ENCODE peak calls at places on chromosomes 13 and 19, in six cellular contexts. M is iris pigment epithelial cell; C is activated T-cell treated with anti-CD3 and anti-CD28 coated beads, Interleukin-2, amount 50 U/mL, for 48 hours; Y is left lobe of liver; S is Right ventricle myocardium superior; J is stimulated activated CD4-positive, alpha-beta T cell treated with anti-CD3 and anti-CD28 coated beads, Interleukin-4, amount 100 ng/mL, for 24 hours. G is an unnamed sample.

GRCh38 chr13:73090116-73090811 is 31.5 kb downstream of the KLF5 start:
- DNase-seq in C (no peak), J (no peak), S (no peak), M (peak), Y (no peak), G (no peak)

GRCh38 chr19:2461751-2462634 is 5.2 kb upstream of the LMNB2 start:
- DNase-seq in C (peak), J (peak), M (no peak), Y (peak), S (peak), G (no peak)

GRCh38 chr19:51750381-51751124 is 1.1 kb downstream of the FPR1 start:
- DNase-seq in Y (no peak), S (no peak), C (no peak), M (peak), J (no peak), G (no peak)

GRCh38 chr13:114155923-114156883 is 22.9 kb upstream of the CFAP97D2 start:
- DNase-seq in M (no peak), C (no peak), S (no peak), J (no peak), Y (no peak), G (no peak)

GRCh38 chr13:31409678-31410356 is 210.0 kb downstream of the B3GLCT start:
- DNase-seq in M (peak), S (no peak), C (no peak), Y (no peak), J (no peak), G (no peak)

GRCh38 chr13:31987071-31987470 is 44.5 kb upstream of the FRY start:
- DNase-seq in J (no peak), C (no peak), M (no peak), Y (no peak), S (no peak), G (no peak)

GRCh38 chr13:50344717-50345116 is 329.5 kb downstream of the KCNRG start:
- DNase-seq in M (no peak), S (no peak), Y (no peak), C (no peak), J (no peak), G (no peak)

GRCh38 chr19:39098365-39099269 is 14.4 kb downstream of the ACP7 start:
- DNase-seq in S (no peak), Y (no peak), J (no peak), M (no peak), C (no peak), G (no peak)

GRCh38 chr13:50589651-50590054 is 253.8 kb downstream of the DLEU7 start:
- DNase-seq in C (no peak), Y (no peak), J (no peak), M (peak), S (no peak), G (no peak)

GRCh38 chr19:12953456-12954149 is 3.4 kb downstream of the GADD45GIP1 start:
- DNase-seq in Y (no peak), S (no peak), J (no peak), C (no peak), M (no peak), G (no peak)

GRCh38 chr19:1907563-1908363 is 2.6 kb downstream of the ADAT3 start:
- DNase-seq in J (no peak), S (no peak), Y (peak), M (no peak), C (no peak), G (no peak)

GRCh38 chr13:52615817-52616216 is 26.4 kb upstream of the HNRNPA1L2 start:
- DNase-seq in Y (no peak), J (no peak), M (no peak), S (no peak), C (no peak), G (no peak)

GRCh38 chr13:39655041-39655568 is 357 bp upstream of the COG6 start:
- DNase-seq in J (no peak), S (no peak), M (peak), Y (no peak), C (no peak), G (no peak)

GRCh38 chr19:46946090-46946489 is 73.5 kb upstream of the NPAS1 start:
- DNase-seq in Y (no peak), S (no peak), J (no peak), C (no peak), M (no peak), G (no peak)

GRCh38 chr13:30307194-30307965 is at the start of gene KATNAL1:
- DNase-seq in M (peak), S (peak), C (peak), Y (peak), J (peak), G (peak)

GRCh38 chr13:45292176-45292575 is 48.8 kb downstream of the TPT1 start:
- DNase-seq in M (no peak), Y (no peak), C (no peak), J (no peak), S (no peak), G (no peak)

GRCh38 chr19:3132971-3133792 is 2.7 kb upstream of the GNA15 start:
- DNase-seq in J (peak), M (peak), S (peak), Y (no peak), C (peak), G (peak)

GRCh38 chr19:18009412-18010066 is 1.6 kb downstream of the ARRDC2 start:
- DNase-seq in C (no peak), Y (no peak), M (no peak), J (peak), S (no peak), G (no peak)

GRCh38 chr19:55447421-55448174 is 4.5 kb upstream of the SHISA7 start:
- DNase-seq in S (no peak), Y (peak), M (no peak), C (no peak), J (no peak), G (no peak)

GRCh38 chr13:113402471-113403254 is 38.7 kb upstream of the GRTP1 start:
- DNase-seq in J (no peak), Y (peak), C (no peak), S (no peak), M (no peak), G (no peak)

GRCh38 chr13:48993150-48993549 is 17.4 kb downstream of the FNDC3A start:
- DNase-seq in M (no peak), Y (no peak), J (no peak), S (no peak), C (no peak), G (no peak)

GRCh38 chr19:41350735-41351338 is 2.9 kb downstream of the TGFB1 start:
- DNase-seq in S (no peak), J (no peak), C (no peak), Y (no peak), M (peak), G (no peak)

GRCh38 chr19:43354305-43354627 is 780 bp downstream of the CD177 start:
- DNase-seq in S (no peak), M (no peak), C (no peak), Y (no peak), J (no peak), G (no peak)

GRCh38 chr19:49632576-49632975 is 7.4 kb downstream of the RRAS start:
- DNase-seq in C (no peak), J (no peak), M (no peak), S (no peak), Y (no peak), G (no peak)

GRCh38 chr13:102777716-102778115 is 4.1 kb upstream of the TEX30 start:
- DNase-seq in M (no peak), S (no peak), C (no peak), J (no peak), Y (no peak), G (no peak)

GRCh38 chr19:3683405-3683865 is 16.8 kb downstream of the PIP5K1C start:
- DNase-seq in Y (no peak), M (peak), J (no peak), S (no peak), C (no peak), G (no peak)

GRCh38 chr13:36543671-36544070 is 111.4 kb downstream of the CCNA1 start:
- DNase-seq in C (no peak), Y (no peak), S (no peak), M (no peak), J (no peak), G (no peak)

GRCh38 chr19:7705387-7706187 is 3.7 kb upstream of the FCER2 start:
- DNase-seq in M (no peak), S (peak), J (peak), C (peak), Y (no peak), G (peak)

GRCh38 chr19:58456111-58456510 is 4.7 kb downstream of the ZNF324B start:
- DNase-seq in J (no peak), C (no peak), S (no peak), Y (no peak), M (no peak), G (no peak)

GRCh38 chr13:97749174-97749573 is 204.3 kb upstream of the IPO5 start:
- DNase-seq in S (no peak), J (no peak), M (peak), C (no peak), Y (no peak), G (no peak)

GRCh38 chr19:807627-808175 is 10.4 kb downstream of the PTBP1 start:
- DNase-seq in Y (no peak), C (no peak), S (no peak), J (no peak), M (no peak), G (no peak)

GRCh38 chr19:40539070-40539469 is 37.6 kb upstream of the SHKBP1 start:
- DNase-seq in M (no peak), C (no peak), S (no peak), J (no peak), Y (no peak), G (no peak)

GRCh38 chr13:104833221-104833620 is 1702.2 kb downstream of the EFNB2 start:
- DNase-seq in J (no peak), M (no peak), Y (no peak), C (no peak), S (no peak), G (no peak)

GRCh38 chr19:42850981-42851717 is 28.4 kb downstream of the PSG1 start:
- DNase-seq in S (peak), C (no peak), M (peak), J (no peak), Y (no peak), G (no peak)

GRCh38 chr19:10332965-10333757 is at the start of gene RAVER1:
- DNase-seq in M (peak), S (peak), J (peak), Y (peak), C (peak), G (peak)

GRCh38 chr19:2032296-2032941 is 16.9 kb upstream of the BTBD2 start:
- DNase-seq in C (peak), J (peak), M (peak), S (peak), Y (peak), G (peak)

GRCh38 chr19:54462713-54463530 is 656 bp downstream of the LENG9 start:
- DNase-seq in J (peak), S (peak), M (peak), Y (peak), C (peak), G (peak)

GRCh38 chr19:44777715-44778347 is at the start of gene CBLC:
- DNase-seq in J (no peak), C (no peak), Y (peak), M (no peak), S (no peak), G (no peak)

GRCh38 chr13:47268270-47268669 is 371.4 kb upstream of the HTR2A start:
- DNase-seq in M (no peak), Y (no peak), C (no peak), S (no peak), J (no peak), G (no peak)